ENCODE peak calls at places on chromosomes 11 and 22, in eight cellular contexts. W, N, K, X, H, R, C and T are unnamed samples.
A peak's percentile ranks its signal among the peaks of the same experiment; 100 is the strongest.

GRCh38 chr11:12291313-12291712 is 86.1 kb upstream of the PARVA start:
- DNase-seq in W (no peak), C (no peak), K (no peak), N (no peak), H (no peak), R (no peak), X (no peak), T (no peak)

GRCh38 chr22:35314161-35314942 is 14.7 kb downstream of the TOM1 start:
- DNase-seq in X (no peak), C (no peak), N (no peak), K (peak; percentile 78), W (no peak), H (peak; percentile 85), R (no peak), T (no peak)

GRCh38 chr11:62974848-62975522 is 9.8 kb downstream of the SLC22A6 start:
- DNase-seq in K (peak; percentile 13), W (no peak), H (peak; percentile 83), X (no peak), N (peak; percentile 54), C (no peak), R (no peak), T (no peak)

GRCh38 chr11:34358258-34358665 is 452 bp upstream of the ABTB2 start:
- DNase-seq in K (no peak), H (no peak), R (no peak), X (no peak), W (no peak), C (peak; percentile 72), N (peak; percentile 75), T (no peak)

GRCh38 chr11:4191031-4191571 is 96.5 kb downstream of the RRM1 start:
- DNase-seq in R (no peak), W (no peak), X (no peak), K (no peak), N (no peak), H (peak; percentile 3), C (no peak), T (no peak)

GRCh38 chr22:22815397-22816170 is 72.0 kb upstream of the IGLL5 start:
- DNase-seq in X (no peak), N (peak; percentile 11), K (peak; percentile 64), W (no peak), R (no peak), H (no peak), C (no peak), T (no peak)

GRCh38 chr11:66136752-66137123 is 66.7 kb downstream of the PACS1 start:
- DNase-seq in C (no peak), W (no peak), N (no peak), H (no peak), X (no peak), R (no peak), K (no peak), T (no peak)

GRCh38 chr11:1500466-1501420 is 14.2 kb upstream of the MOB2 start:
- DNase-seq in C (no peak), W (no peak), K (no peak), R (no peak), H (no peak), N (no peak), X (no peak), T (no peak)

GRCh38 chr11:123194308-123195181 is 503 bp downstream of the CLMP start:
- DNase-seq in H (peak; percentile 86), R (no peak), K (no peak), W (no peak), N (peak; percentile 69), C (no peak), X (no peak), T (no peak)

GRCh38 chr11:66052664-66052982 is 459 bp downstream of the SF3B2 start:
- DNase-seq in K (no peak), X (no peak), C (no peak), H (no peak), N (no peak), R (no peak), W (no peak), T (no peak)

GRCh38 chr11:2092464-2092910 is 46.7 kb downstream of the IGF2 start:
- DNase-seq in C (no peak), X (no peak), W (no peak), K (no peak), R (no peak), N (peak; percentile 28), H (no peak), T (no peak)

GRCh38 chr22:20807315-20807752 is 33.4 kb downstream of the SERPIND1 start:
- DNase-seq in R (peak; percentile 77), H (no peak), W (no peak), C (no peak), X (no peak), N (no peak), K (no peak), T (no peak)

GRCh38 chr22:31651667-31652066 is 10.3 kb downstream of the PISD start:
- DNase-seq in H (no peak), R (no peak), K (no peak), W (no peak), X (no peak), C (no peak), N (no peak), T (no peak)

GRCh38 chr11:103652013-103652412 is 384.4 kb upstream of the DDI1 start:
- DNase-seq in X (no peak), K (peak; percentile 16), N (no peak), W (no peak), R (no peak), C (no peak), H (no peak), T (no peak)

GRCh38 chr22:19285831-19286230 is 5.7 kb downstream of the CLTCL1 start:
- DNase-seq in X (no peak), H (no peak), K (no peak), C (no peak), N (no peak), W (no peak), R (no peak), T (no peak)

GRCh38 chr11:114416441-114416928 is 16.0 kb downstream of the RBM7 start:
- DNase-seq in W (no peak), X (no peak), N (no peak), C (no peak), R (no peak), K (no peak), H (no peak), T (no peak)

GRCh38 chr11:77191823-77192495 is 63.9 kb downstream of the MYO7A start:
- DNase-seq in R (no peak), X (no peak), K (peak; percentile 56), H (peak; percentile 95), W (no peak), C (peak; percentile 40), N (peak; percentile 85), T (peak; percentile 11)